ENCODE peak calls at places on chromosome 3, in ten cellular contexts. U is Peyer's patch, M is OCI-LY7, I is stomach, Q is colonic mucosa, Z is A549, N is left ventricle myocardium inferior, K is body of pancreas, F is pancreas, T is K562. Y is an unnamed sample.

GRCh38 chr3:51949121-51949520 is 6.1 kb upstream of the GPR62 start:
- DNase-seq in T (no peak), K (peak; percentile 7), I (no peak), N (no peak), Z (no peak), U (no peak), F (no peak), M (no peak), Q (no peak), Y (no peak)

GRCh38 chr3:192033246-192033645 is 572.3 kb downstream of the PYDC2 start:
- DNase-seq in N (no peak), Z (no peak), I (no peak), M (no peak), F (no peak), U (no peak), Q (no peak), T (no peak), K (no peak), Y (no peak)

GRCh38 chr3:140651287-140651686 is 26.6 kb upstream of the TRIM42 start:
- DNase-seq in F (no peak), M (no peak), U (no peak), T (no peak), N (no peak), Z (no peak), K (no peak), I (no peak), Q (no peak), Y (no peak)

GRCh38 chr3:134299185-134299887 is 48.7 kb upstream of the RYK start:
- DNase-seq in M (no peak), T (no peak), Z (no peak), U (no peak), I (no peak), Q (no peak), N (no peak), K (no peak), F (no peak), Y (no peak)

GRCh38 chr3:137768361-137769320 is 4.5 kb downstream of the SOX14 start:
- DNase-seq in Q (no peak), M (no peak), F (no peak), T (no peak), Z (no peak), U (no peak), N (no peak), I (no peak), K (no peak), Y (peak; percentile 60)

GRCh38 chr3:135089451-135089850 is 294.4 kb downstream of the EPHB1 start:
- DNase-seq in I (no peak), F (no peak), M (no peak), U (no peak), Z (no peak), N (no peak), T (no peak), K (no peak), Q (no peak), Y (no peak)

GRCh38 chr3:10553586-10554235 is 48.3 kb upstream of the ATP2B2 start:
- DNase-seq in M (no peak), F (no peak), Z (no peak), I (no peak), N (no peak), T (peak; percentile 17), U (no peak), K (no peak), Q (no peak), Y (no peak)

GRCh38 chr3:135869439-135870105 is 96.0 kb upstream of the PPP2R3A start:
- DNase-seq in M (no peak), U (no peak), K (no peak), F (no peak), Z (no peak), I (no peak), Q (no peak), T (no peak), N (no peak), Y (no peak)

GRCh38 chr3:42071720-42072582 is 19.2 kb upstream of the TRAK1 start:
- DNase-seq in K (peak; percentile 81), Q (peak; percentile 75), Z (peak; percentile 63), T (no peak), M (peak; percentile 80), I (peak; percentile 75), U (peak; percentile 54), F (peak; percentile 79), N (peak; percentile 81), Y (peak; percentile 15)

GRCh38 chr3:149894211-149894610 is 76.5 kb downstream of the PFN2 start:
- DNase-seq in Z (no peak), T (no peak), K (no peak), Q (no peak), I (no peak), M (no peak), N (no peak), F (no peak), U (no peak), Y (no peak)

GRCh38 chr3:41742127-41742526 is 219.8 kb downstream of the ULK4 start:
- DNase-seq in T (no peak), N (no peak), Z (no peak), M (no peak), Q (no peak), I (no peak), U (no peak), F (no peak), K (no peak), Y (no peak)

GRCh38 chr3:52596658-52597265 is 60.4 kb downstream of the UQCC5 start:
- DNase-seq in T (no peak), Q (no peak), I (no peak), Z (no peak), U (no peak), M (no peak), K (no peak), N (no peak), F (no peak), Y (no peak)

GRCh38 chr3:7978104-7978457 is 523.5 kb upstream of the LMCD1 start:
- DNase-seq in I (no peak), F (no peak), Q (no peak), Z (no peak), K (no peak), U (no peak), M (no peak), N (peak; percentile 28), T (no peak), Y (no peak)

GRCh38 chr3:9147215-9147895 is 102.1 kb downstream of the SRGAP3 start:
- DNase-seq in I (no peak), K (no peak), U (no peak), Q (no peak), M (no peak), F (no peak), T (no peak), Z (no peak), N (no peak), Y (no peak)

DNA sequence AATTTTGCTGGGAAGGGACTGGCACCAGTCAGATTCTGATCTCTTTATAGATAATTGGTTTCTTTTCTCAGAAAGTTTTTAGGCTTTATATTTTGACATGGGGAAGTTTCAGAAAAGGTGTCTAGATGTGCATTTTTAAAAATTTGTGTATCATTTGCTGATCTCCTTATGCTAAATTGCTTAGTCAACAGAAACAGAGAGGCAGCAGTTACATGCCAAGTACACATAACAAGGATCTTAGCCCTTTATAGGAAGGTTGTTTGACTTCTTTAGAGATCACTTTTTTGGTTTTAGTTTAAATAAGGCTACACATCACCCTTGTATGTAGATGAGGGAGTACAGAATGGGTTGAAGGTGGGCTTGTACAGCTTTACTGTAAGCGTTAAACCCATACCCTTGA is 53.5 kb downstream of the RAP2B start:
- DNase-seq in M (no peak), T (no peak), F (no peak), K (no peak), Z (no peak), N (no peak), U (no peak), I (no peak), Q (no peak), Y (no peak)
- H3K9me3 ChIP-seq in M (no peaks in the 10 kb centered on the region), T (no peaks in the 10 kb centered on the region), F (no peaks in the 10 kb centered on the region), K (no peaks in the 10 kb centered on the region), Z (no peaks in the 10 kb centered on the region), N (no peaks in the 10 kb centered on the region), U (no peaks in the 10 kb centered on the region), I (no peaks in the 10 kb centered on the region), Q (no peaks in the 10 kb centered on the region), Y (no peaks in the 10 kb centered on the region)

GRCh38 chr3:159934216-159934615 is 54.4 kb upstream of the IL12A start:
- DNase-seq in N (no peak), Z (no peak), I (no peak), Q (no peak), U (no peak), K (no peak), M (no peak), F (no peak), T (no peak), Y (no peak)
- H3K4me1 ChIP-seq in N (peaks cover 6% of the 10 kb centered on the region), Z (peaks cover 7% of the 10 kb centered on the region), I (no peaks in the 10 kb centered on the region), Q (no peaks in the 10 kb centered on the region), U (no peaks in the 10 kb centered on the region), K (peaks cover 11% of the 10 kb centered on the region), M (no peaks in the 10 kb centered on the region), F (no peaks in the 10 kb centered on the region), T (no peaks in the 10 kb centered on the region), Y (no peaks in the 10 kb centered on the region)

GRCh38 chr3:131444180-131444579 is 58.6 kb downstream of the MRPL3 start:
- DNase-seq in K (no peak), N (no peak), M (no peak), I (no peak), Q (no peak), T (no peak), U (no peak), F (no peak), Z (no peak), Y (no peak)
- TF ChIP-seq CTCF in K (no peak), N (no peak), M (no peak), I (no peak), Q (no peak), T (no peak), U (no peak), F (no peak), Z (no peak), Y (no peak)

GRCh38 chr3:113243846-113244245 is 32.5 kb downstream of the BOC start:
- DNase-seq in Z (no peak), I (no peak), F (no peak), U (no peak), M (no peak), N (no peak), K (no peak), Q (no peak), T (peak; percentile 8), Y (no peak)
- H3K9me3 ChIP-seq in Z (no peaks in the 10 kb centered on the region), I (no peaks in the 10 kb centered on the region), F (no peaks in the 10 kb centered on the region), U (no peaks in the 10 kb centered on the region), M (no peaks in the 10 kb centered on the region), N (no peaks in the 10 kb centered on the region), K (no peaks in the 10 kb centered on the region), Q (no peaks in the 10 kb centered on the region), T (no peaks in the 10 kb centered on the region), Y (no peaks in the 10 kb centered on the region)

GRCh38 chr3:143124683-143125520 is 5.3 kb downstream of the CHST2 start:
- DNase-seq in I (no peak), Z (no peak), F (no peak), N (no peak), T (no peak), U (no peak), Q (no peak), M (no peak), K (no peak), Y (no peak)
- H3K4me1 ChIP-seq in I (peaks cover 25% of the 10 kb centered on the region), Z (peaks cover 9% of the 10 kb centered on the region), F (no peaks in the 10 kb centered on the region), N (peaks cover 32% of the 10 kb centered on the region), T (peaks cover 24% of the 10 kb centered on the region), U (peaks cover 8% of the 10 kb centered on the region), Q (no peaks in the 10 kb centered on the region), M (peaks cover 22% of the 10 kb centered on the region), K (peaks cover 22% of the 10 kb centered on the region), Y (no peaks in the 10 kb centered on the region)

DNA sequence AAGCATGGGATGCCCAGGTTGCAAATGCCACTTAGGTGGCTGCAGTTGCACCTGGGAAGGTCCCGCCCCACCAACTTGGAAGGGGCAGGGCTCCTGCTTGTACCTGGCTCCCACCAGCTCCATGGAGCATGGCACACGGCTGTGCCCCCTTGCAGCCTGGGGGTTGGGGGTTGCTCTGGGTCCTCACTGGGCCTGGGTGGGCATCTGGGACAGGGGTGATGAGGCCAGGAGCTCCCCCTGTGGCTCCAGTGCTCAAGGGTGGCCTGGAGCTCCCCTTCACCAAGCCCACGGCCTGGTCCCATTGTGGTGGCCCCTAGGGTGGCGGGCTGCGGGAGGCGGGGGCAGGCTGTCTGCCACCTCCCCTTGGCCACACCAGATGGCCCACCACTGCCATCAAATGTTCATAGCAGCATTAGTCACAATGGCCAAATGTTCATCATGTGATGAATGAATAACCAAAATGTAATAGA is 36.7 kb downstream of the GHSR start:
- DNase-seq in K (no peak), F (no peak), N (no peak), I (no peak), Q (no peak), U (no peak), T (no peak), Z (no peak), M (no peak), Y (no peak)
- TF ChIP-seq CTCF in K (no peak), F (no peak), N (no peak), I (no peak), Q (no peak), U (no peak), T (no peak), Z (no peak), M (no peak), Y (no peak)

Y was measured in Caco-2.